ENCODE peak calls at places on chromosomes 4 and X, in seven cellular contexts. A is fibroblast of lung, Q is H9, S is psoas muscle, E is mucosa of descending colon, B is upper lobe of right lung, V is ascending aorta. N is an unnamed sample.

GRCh38 chrX:14064632-14065432 is 35.1 kb upstream of the GEMIN8 start:
- DNase-seq in A (peak; percentile 46), Q (no peak), S (no peak), E (no peak), B (no peak), V (no peak), N (no peak)

GRCh38 chr4:159677521-159677920 is 574.6 kb downstream of the RAPGEF2 start:
- DNase-seq in A (peak; percentile 69), Q (no peak), S (no peak), E (no peak), B (no peak), V (no peak), N (no peak)

GRCh38 chr4:152206646-152207435 is 329.1 kb downstream of the FBXW7 start:
- DNase-seq in A (peak; percentile 37), Q (no peak), S (no peak), E (no peak), B (no peak), V (no peak), N (no peak)

GRCh38 chrX:23372220-23372902 is 37.7 kb downstream of the PTCHD1 start:
- DNase-seq in A (peak; percentile 13), Q (no peak), S (no peak), E (no peak), B (no peak), V (no peak), N (no peak)

GRCh38 chrX:18895157-18895952 is 88.6 kb downstream of the PHKA2 start:
- DNase-seq in A (no peak), Q (peak; percentile 24), S (peak; percentile 54), E (no peak), B (peak; percentile 66), V (no peak), N (peak; percentile 29)

GRCh38 chr4:143768007-143768591 is 67.6 kb upstream of the FREM3 start:
- DNase-seq in A (peak; percentile 64), Q (no peak), S (no peak), E (no peak), B (no peak), V (no peak), N (peak; percentile 22)

GRCh38 chrX:39900788-39901170 is 197.0 kb downstream of the BCOR start:
- DNase-seq in A (no peak), Q (no peak), S (no peak), E (no peak), B (no peak), V (no peak), N (no peak)

GRCh38 chr4:47442980-47443379 is 20.5 kb downstream of the COMMD8 start:
- DNase-seq in A (no peak), Q (no peak), S (no peak), E (no peak), B (no peak), V (peak; percentile 10), N (no peak)

GRCh38 chr4:84578540-84579409 is 4.2 kb upstream of the CDS1 start:
- DNase-seq in A (peak; percentile 53), Q (no peak), S (no peak), E (no peak), B (no peak), V (no peak), N (no peak)

GRCh38 chr4:102213031-102213430 is 132.3 kb downstream of the SLC39A8 start:
- DNase-seq in A (no peak), Q (no peak), S (no peak), E (no peak), B (no peak), V (no peak), N (no peak)

GRCh38 chr4:140893939-140894338 is 137.8 kb upstream of the TBC1D9 start:
- DNase-seq in A (peak; percentile 67), Q (no peak), S (no peak), E (no peak), B (no peak), V (no peak), N (no peak)

GRCh38 chr4:3518511-3518880 is 13.7 kb downstream of the LRPAP1 start:
- DNase-seq in A (no peak), Q (no peak), S (no peak), E (peak; percentile 19), B (no peak), V (no peak), N (no peak)

GRCh38 chrX:19683817-19684216 is 168.5 kb upstream of the MAP3K15 start:
- DNase-seq in A (peak; percentile 18), Q (no peak), S (no peak), E (no peak), B (no peak), V (no peak), N (no peak)

GRCh38 chr4:163161536-163162205 is 5.0 kb downstream of the NAF1 start:
- DNase-seq in A (peak; percentile 97), Q (no peak), S (no peak), E (no peak), B (no peak), V (no peak), N (no peak)

GRCh38 chr4:48262926-48263325 is 6.7 kb downstream of the TEC start:
- DNase-seq in A (peak; percentile 69), Q (no peak), S (no peak), E (no peak), B (no peak), V (no peak), N (no peak)

GRCh38 chrX:45266456-45266855 is 65.8 kb upstream of the DIPK2B start:
- DNase-seq in A (peak; percentile 8), Q (no peak), S (no peak), E (no peak), B (no peak), V (no peak), N (no peak)

GRCh38 chr4:125428832-125429231 is 114.1 kb downstream of the FAT4 start:
- DNase-seq in A (no peak), Q (no peak), S (no peak), E (no peak), B (no peak), V (no peak), N (no peak)

GRCh38 chr4:125433453-125433852 is 118.7 kb downstream of the FAT4 start:
- DNase-seq in A (peak; percentile 93), Q (no peak), S (no peak), E (no peak), B (no peak), V (no peak), N (no peak)

GRCh38 chr4:125434136-125434535 is 119.4 kb downstream of the FAT4 start:
- DNase-seq in A (peak; percentile 14), Q (no peak), S (no peak), E (no peak), B (no peak), V (no peak), N (no peak)

DNA sequence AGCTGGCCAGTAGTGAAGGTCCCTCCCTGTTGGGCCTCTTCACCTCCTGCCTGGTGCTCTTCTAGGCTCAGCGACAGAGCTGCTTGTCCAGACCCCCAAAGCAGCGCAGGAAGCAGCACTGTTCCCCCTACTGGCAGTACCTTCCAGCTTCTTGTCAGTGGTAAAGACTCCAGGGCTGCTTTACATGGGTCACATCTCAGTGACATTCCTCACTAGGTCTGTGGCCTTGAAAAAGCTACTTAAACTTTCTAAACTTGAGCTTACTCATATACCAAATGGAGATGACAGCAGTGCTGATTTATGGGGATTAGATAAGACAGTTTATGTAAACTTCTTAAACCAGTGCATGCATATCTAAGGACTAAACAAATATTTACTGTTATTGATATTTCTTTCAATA is 117.3 kb downstream of the FAT4 start:
- DNase-seq in A (peak; percentile 49), Q (peak; percentile 76), S (no peak), E (no peak), B (no peak), V (no peak), N (no peak)
- TF ChIP-seq CTCF in A (peak; percentile 9), Q (peak; percentile 67), S (peak; percentile 13), E (no peak), B (peak; percentile 23), V (no peak), N (peak; percentile 42)

GRCh38 chr4:108094131-108094530 is 74.6 kb downstream of the LEF1 start:
- DNase-seq in A (no peak), Q (no peak), S (no peak), E (no peak), B (no peak), V (no peak), N (no peak)

GRCh38 chr4:108100827-108101226 is 67.9 kb downstream of the LEF1 start:
- DNase-seq in A (no peak), Q (no peak), S (no peak), E (no peak), B (no peak), V (no peak), N (no peak)

GRCh38 chr4:108099838-108100237 is 68.9 kb downstream of the LEF1 start:
- DNase-seq in A (no peak), Q (no peak), S (no peak), E (no peak), B (no peak), V (no peak), N (no peak)

GRCh38 chr4:108097990-108098553 is 70.7 kb downstream of the LEF1 start:
- DNase-seq in A (no peak), Q (no peak), S (no peak), E (no peak), B (no peak), V (no peak), N (no peak)

DNA sequence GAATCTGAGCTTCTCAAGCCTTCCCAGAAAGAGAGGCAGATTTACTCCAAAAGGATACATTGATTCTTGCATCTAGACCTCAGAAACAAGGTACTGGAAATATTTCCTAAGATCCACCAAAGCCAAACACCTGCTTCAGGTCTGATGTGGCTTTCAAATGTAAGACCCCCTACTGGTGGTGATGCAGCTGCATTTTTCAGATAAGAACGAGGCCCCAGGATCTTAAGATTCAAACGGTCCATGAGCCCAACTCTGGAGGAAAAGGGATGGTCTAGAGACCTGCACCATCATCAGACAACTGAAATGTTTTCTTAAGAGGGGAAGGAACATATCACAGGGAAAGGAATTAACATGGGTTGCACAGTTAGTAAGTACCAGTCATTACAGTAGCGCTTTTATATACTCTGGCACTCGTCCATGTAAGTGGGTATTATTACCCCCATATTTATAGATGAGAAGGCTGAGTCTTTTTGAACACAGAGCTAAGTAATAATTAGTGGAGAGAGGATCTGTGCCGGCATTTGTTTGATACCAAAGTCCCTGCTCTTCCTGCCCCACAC is 73.7 kb downstream of the LEF1 start:
- DNase-seq in A (no peak), Q (no peak), S (no peak), E (no peak), B (no peak), V (no peak), N (no peak)
- H3K4me1 ChIP-seq in A (no peaks in the 10 kb centered on the region), Q (no peaks in the 10 kb centered on the region), S (no peaks in the 10 kb centered on the region), E (no peaks in the 10 kb centered on the region), B (no peaks in the 10 kb centered on the region), V (no peaks in the 10 kb centered on the region), N (no peaks in the 10 kb centered on the region)

DNA sequence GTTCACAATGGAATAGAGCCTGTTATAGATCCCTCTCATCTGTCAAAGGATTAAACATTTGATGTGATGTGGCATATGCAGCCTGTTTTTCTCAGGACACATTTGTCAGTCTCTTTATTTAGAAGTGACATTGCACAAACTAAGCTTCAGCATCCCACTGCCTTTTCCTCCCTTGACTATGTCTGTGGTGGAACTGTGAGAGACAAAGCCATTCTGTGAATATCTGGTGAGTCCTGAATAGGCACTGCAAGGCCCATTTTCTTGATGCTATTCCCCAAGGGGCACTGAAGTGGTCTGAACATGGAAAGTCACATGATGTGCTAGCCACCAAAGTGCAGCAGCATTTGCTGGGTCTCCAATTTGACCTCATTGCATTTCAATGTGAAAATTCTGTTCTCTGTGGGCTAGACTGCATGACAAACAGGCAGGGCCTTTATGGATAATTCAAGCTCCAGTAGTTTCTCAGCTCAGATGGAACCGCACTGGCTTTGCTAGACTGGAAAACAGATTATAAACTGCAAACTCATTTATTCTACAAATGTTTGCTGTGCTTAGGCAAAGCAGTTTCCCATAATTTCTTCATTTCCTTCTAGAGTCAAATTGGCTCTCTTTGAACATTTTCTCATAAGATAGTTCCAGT is 627.4 kb upstream of the BOD1L1 start:
- DNase-seq in A (no peak), Q (no peak), S (no peak), E (no peak), B (no peak), V (no peak), N (no peak)
- TF ChIP-seq CTCF in A (no peak), Q (no peak), S (no peak), E (no peak), B (no peak), V (no peak), N (no peak)

GRCh38 chrX:31319586-31319985 is 247.7 kb upstream of the FTHL17 start:
- DNase-seq in A (peak; percentile 41), Q (no peak), S (no peak), E (no peak), B (no peak), V (no peak), N (no peak)
- H3K4me1 ChIP-seq in A (no peaks in the 10 kb centered on the region), Q (no peaks in the 10 kb centered on the region), S (no peaks in the 10 kb centered on the region), E (no peaks in the 10 kb centered on the region), B (no peaks in the 10 kb centered on the region), V (no peaks in the 10 kb centered on the region), N (peaks cover 34% of the 10 kb centered on the region)